ENCODE peak calls at places on chromosomes 16 and 17, in ten cellular contexts. V is activated naive CD4-positive, alpha-beta T cell treated with Interleukin-2 at 50 U/mL for 16 hours; Q is NCI-H187; Z is AG10803; L is ELR; P is AG09309; W is spleen; S is NCI-H1417; C is EL; H is HAP-1. K is an unnamed sample.

GRCh38 chr16:57578521-57579360 is 36.3 kb downstream of the ADGRG5 start:
- DNase-seq in V (no peak), Q (no peak), Z (no peak), L (no peak), P (no peak), W (no peak), S (no peak), C (no peak), H (no peak), K (no peak)

GRCh38 chr17:83195330-83196087 is 116.1 kb downstream of the METRNL start:
- DNase-seq in V (no peak), Q (no peak), Z (peak; percentile 93), L (peak; percentile 46), P (peak; percentile 79), W (peak; percentile 76), S (no peak), C (peak; percentile 48), H (no peak), K (peak; percentile 3)

GRCh38 chr17:69434164-69434579 is 19.7 kb downstream of the MAP2K6 start:
- DNase-seq in V (no peak), Q (no peak), Z (no peak), L (peak; percentile 26), P (no peak), W (no peak), S (peak; percentile 14), C (peak; percentile 9), H (peak; percentile 16), K (no peak)

GRCh38 chr17:2713881-2714280 is 2.3 kb upstream of the CLUH start:
- DNase-seq in V (no peak), Q (no peak), Z (no peak), L (no peak), P (no peak), W (no peak), S (no peak), C (no peak), H (no peak), K (peak; percentile 47)

GRCh38 chr16:55323637-55324490 is at the start of gene IRX6:
- DNase-seq in V (no peak), Q (no peak), Z (peak; percentile 35), L (no peak), P (peak; percentile 5), W (no peak), S (no peak), C (no peak), H (peak; percentile 75), K (no peak)

GRCh38 chr16:1030381-1030901 is 42.1 kb upstream of the SSTR5 start:
- DNase-seq in V (no peak), Q (no peak), Z (no peak), L (no peak), P (no peak), W (no peak), S (no peak), C (no peak), H (no peak), K (no peak)

GRCh38 chr16:66431760-66432159 is 4.7 kb downstream of the BEAN1 start:
- DNase-seq in V (no peak), Q (no peak), Z (no peak), L (no peak), P (no peak), W (no peak), S (no peak), C (no peak), H (no peak), K (no peak)

GRCh38 chr17:31677036-31677435 is 182.0 kb downstream of the COPRS start:
- DNase-seq in V (no peak), Q (no peak), Z (no peak), L (no peak), P (no peak), W (no peak), S (no peak), C (no peak), H (no peak), K (no peak)

GRCh38 chr17:72254808-72255449 is 134.1 kb downstream of the SOX9 start:
- DNase-seq in V (no peak), Q (no peak), Z (no peak), L (peak; percentile 79), P (no peak), W (no peak), S (no peak), C (peak; percentile 40), H (no peak), K (no peak)

GRCh38 chr16:85330694-85331188 is 218.5 kb upstream of the CIBAR2 start:
- DNase-seq in V (no peak), Q (no peak), Z (peak; percentile 88), L (peak; percentile 88), P (peak; percentile 81), W (no peak), S (peak; percentile 61), C (peak; percentile 65), H (peak; percentile 72), K (no peak)

GRCh38 chr16:30921748-30922419 is 1.5 kb upstream of the FBXL19 start:
- DNase-seq in V (peak; percentile 89), Q (peak; percentile 64), Z (peak; percentile 79), L (peak; percentile 93), P (no peak), W (peak; percentile 96), S (peak; percentile 81), C (peak; percentile 88), H (peak; percentile 98), K (peak; percentile 74)

GRCh38 chr16:69610356-69610755 is 44.6 kb downstream of the NFAT5 start:
- DNase-seq in V (no peak), Q (no peak), Z (peak; percentile 64), L (no peak), P (no peak), W (no peak), S (no peak), C (peak; percentile 62), H (peak; percentile 19), K (no peak)

GRCh38 chr17:5513610-5514009 is 27.2 kb downstream of the MIS12 start:
- DNase-seq in V (no peak), Q (no peak), Z (no peak), L (no peak), P (no peak), W (no peak), S (no peak), C (no peak), H (no peak), K (no peak)

GRCh38 chr17:8857919-8858318 is 9.6 kb downstream of the PIK3R6 start:
- DNase-seq in V (no peak), Q (no peak), Z (peak; percentile 87), L (peak; percentile 84), P (peak; percentile 60), W (no peak), S (no peak), C (peak; percentile 97), H (no peak), K (no peak)

GRCh38 chr16:62036101-62036806 is at the start of gene CDH8:
- DNase-seq in V (no peak), Q (no peak), Z (peak; percentile 23), L (no peak), P (no peak), W (peak; percentile 61), S (no peak), C (peak; percentile 14), H (no peak), K (peak; percentile 73)

GRCh38 chr17:75808905-75809621 is 24.5 kb downstream of the UNK start:
- DNase-seq in V (no peak), Q (peak; percentile 16), Z (peak; percentile 66), L (peak; percentile 46), P (peak; percentile 20), W (peak; percentile 55), S (peak; percentile 58), C (no peak), H (no peak), K (no peak)

GRCh38 chr16:23949630-23950290 is 114.0 kb downstream of the PRKCB start:
- DNase-seq in V (peak; percentile 51), Q (no peak), Z (no peak), L (no peak), P (no peak), W (peak; percentile 95), S (no peak), C (no peak), H (no peak), K (no peak)

GRCh38 chr16:85575910-85576309 is 37.2 kb upstream of the GSE1 start:
- DNase-seq in V (no peak), Q (no peak), Z (no peak), L (no peak), P (no peak), W (no peak), S (no peak), C (no peak), H (no peak), K (no peak)

GRCh38 chr17:18167421-18167820 is 16.2 kb upstream of the ALKBH5 start:
- DNase-seq in V (no peak), Q (no peak), Z (no peak), L (no peak), P (no peak), W (no peak), S (no peak), C (no peak), H (no peak), K (no peak)

GRCh38 chr17:39485555-39485954 is 24.3 kb downstream of the CDK12 start:
- DNase-seq in V (no peak), Q (no peak), Z (peak; percentile 98), L (peak; percentile 97), P (peak; percentile 94), W (no peak), S (no peak), C (peak; percentile 96), H (no peak), K (no peak)

K was measured in dorsolateral prefrontal cortex.